ENCODE peak calls at places on chromosomes 3 and 15, in seven cellular contexts. A is left ventricle myocardium inferior; S is neural progenitor cell; J is astrocyte; R is HCT116; T is transverse colon; G is CD8-positive, alpha-beta T cell. W is an unnamed sample.
A peak's percentile ranks its signal among the peaks of the same experiment; 100 is the strongest.

GRCh38 chr3:136778865-136779264 is 26.7 kb upstream of the STAG1 start:
- DNase-seq in A (no peak), S (no peak), J (peak; percentile 72), R (no peak), T (no peak), G (no peak), W (no peak)

GRCh38 chr3:118991775-118992174 is 42.9 kb downstream of the IGSF11 start:
- DNase-seq in A (no peak), S (peak; percentile 56), J (no peak), R (no peak), T (no peak), G (no peak), W (no peak)

GRCh38 chr3:138833908-138834358 is 795 bp downstream of the PIK3CB start:
- DNase-seq in A (no peak), S (peak; percentile 13), J (no peak), R (no peak), T (no peak), G (no peak), W (no peak)

GRCh38 chr3:110667216-110667615 is 404.4 kb upstream of the NECTIN3 start:
- DNase-seq in A (no peak), S (no peak), J (no peak), R (no peak), T (no peak), G (no peak), W (no peak)

GRCh38 chr3:100993309-100993708 is at the start of gene ABI3BP:
- DNase-seq in A (peak; percentile 66), S (peak; percentile 20), J (peak; percentile 76), R (peak; percentile 29), T (peak; percentile 58), G (no peak), W (peak; percentile 83)

GRCh38 chr3:4855676-4856075 is 123.6 kb upstream of the BHLHE40 start:
- DNase-seq in A (no peak), S (no peak), J (no peak), R (no peak), T (no peak), G (no peak), W (no peak)

GRCh38 chr3:27193056-27193455 is 176.1 kb downstream of the NEK10 start:
- DNase-seq in A (no peak), S (no peak), J (peak; percentile 42), R (no peak), T (no peak), G (no peak), W (no peak)

GRCh38 chr3:46400000-46400734 is 6.7 kb downstream of the CCR5AS start:
- DNase-seq in A (no peak), S (no peak), J (peak; percentile 78), R (no peak), T (no peak), G (no peak), W (no peak)

GRCh38 chr15:49424954-49425353 is 1.9 kb downstream of the FGF7 start:
- DNase-seq in A (no peak), S (no peak), J (peak; percentile 49), R (no peak), T (no peak), G (no peak), W (no peak)

GRCh38 chr3:116253511-116253910 is 191.8 kb downstream of the LSAMP start:
- DNase-seq in A (no peak), S (no peak), J (peak; percentile 16), R (no peak), T (no peak), G (no peak), W (no peak)

GRCh38 chr3:171821778-171822358 is 11.6 kb upstream of the PLD1 start:
- DNase-seq in A (no peak), S (no peak), J (no peak), R (no peak), T (no peak), G (no peak), W (no peak)

GRCh38 chr3:17065881-17066280 is 181.1 kb downstream of the PLCL2 start:
- DNase-seq in A (no peak), S (no peak), J (no peak), R (no peak), T (no peak), G (no peak), W (no peak)

GRCh38 chr3:117217837-117218236 is 508.3 kb downstream of the TUSC7 start:
- DNase-seq in A (no peak), S (no peak), J (no peak), R (no peak), T (no peak), G (no peak), W (no peak)

GRCh38 chr15:69060744-69061143 is 46.2 kb downstream of the NOX5 start:
- DNase-seq in A (no peak), S (no peak), J (no peak), R (no peak), T (no peak), G (peak; percentile 51), W (no peak)

GRCh38 chr3:55726501-55726775 is 239.3 kb upstream of the WNT5A start:
- DNase-seq in A (no peak), S (no peak), J (no peak), R (no peak), T (no peak), G (no peak), W (no peak)
- H3K27ac ChIP-seq in A (no peak overlapping the region), S (no peak overlapping the region), J (no peak overlapping the region), R (no peak overlapping the region), T (no peak overlapping the region), G (no peak overlapping the region), W (no peak overlapping the region)

DNA sequence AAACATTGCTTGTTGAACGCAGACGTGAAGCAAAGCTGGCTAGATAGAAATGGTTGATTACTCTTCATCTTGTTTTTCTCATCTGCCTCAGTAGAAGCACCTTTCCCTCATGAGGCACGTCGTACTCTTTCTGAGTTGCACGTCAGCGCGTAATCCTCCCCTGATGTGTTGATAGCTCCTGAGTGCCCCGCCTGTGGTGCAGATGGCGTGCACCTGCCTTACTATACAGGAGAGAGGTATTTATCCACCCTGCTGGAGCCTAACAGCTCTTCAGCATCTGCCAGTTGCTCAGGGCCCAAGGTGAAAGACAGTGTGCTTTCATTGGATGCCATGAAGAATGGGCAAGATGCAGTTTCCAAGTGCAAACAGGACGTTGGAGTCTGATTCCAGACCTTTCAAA is 18.0 kb downstream of the MAP6D1 start:
- DNase-seq in A (no peak), S (no peak), J (no peak), R (no peak), T (no peak), G (no peak), W (no peak)
- H3K36me3 ChIP-seq in A (peaks cover 91% of the 10 kb centered on the region), S (no peaks in the 10 kb centered on the region), J (peaks cover 68% of the 10 kb centered on the region), R (peaks cover 57% of the 10 kb centered on the region), T (peaks cover 43% of the 10 kb centered on the region), G (peaks cover 28% of the 10 kb centered on the region), W (peaks cover 92% of the 10 kb centered on the region)

GRCh38 chr3:14210281-14210670 is 31.7 kb downstream of the LSM3 start:
- DNase-seq in A (no peak), S (no peak), J (no peak), R (no peak), T (no peak), G (no peak), W (no peak)
- H3K27ac ChIP-seq in A (no peak overlapping the region), S (no peak overlapping the region), J (peak overlapping the region; percentile 59), R (no peak overlapping the region), T (peak overlapping the region; percentile 65), G (no peak overlapping the region), W (no peak overlapping the region)

GRCh38 chr15:60363903-60364302 is 33.9 kb downstream of the ANXA2 start:
- DNase-seq in A (no peak), S (no peak), J (no peak), R (no peak), T (no peak), G (no peak), W (no peak)

GRCh38 chr15:60358935-60359672 is 38.7 kb downstream of the ANXA2 start:
- DNase-seq in A (no peak), S (no peak), J (peak; percentile 90), R (no peak), T (no peak), G (no peak), W (no peak)

GRCh38 chr15:60363024-60363674 is 34.6 kb downstream of the ANXA2 start:
- DNase-seq in A (no peak), S (no peak), J (no peak), R (no peak), T (no peak), G (no peak), W (no peak)

GRCh38 chr15:60364306-60364924 is 33.4 kb downstream of the ANXA2 start:
- DNase-seq in A (no peak), S (no peak), J (no peak), R (no peak), T (no peak), G (no peak), W (no peak)

GRCh38 chr15:60362318-60363023 is 35.3 kb downstream of the ANXA2 start:
- DNase-seq in A (no peak), S (no peak), J (peak; percentile 81), R (no peak), T (no peak), G (no peak), W (no peak)
- H3K36me3 ChIP-seq in A (peaks cover 47% of the 10 kb centered on the region), S (no peaks in the 10 kb centered on the region), J (peaks cover 74% of the 10 kb centered on the region), R (peaks cover 47% of the 10 kb centered on the region), T (peaks cover 38% of the 10 kb centered on the region), G (no peaks in the 10 kb centered on the region), W (peaks cover 71% of the 10 kb centered on the region)

GRCh38 chr3:127469760-127470159 is 120.8 kb downstream of the TPRA1 start:
- DNase-seq in A (no peak), S (no peak), J (no peak), R (no peak), T (no peak), G (no peak), W (no peak)
- H3K27ac ChIP-seq in A (no peak overlapping the region), S (no peak overlapping the region), J (no peak overlapping the region), R (no peak overlapping the region), T (no peak overlapping the region), G (no peak overlapping the region), W (no peak overlapping the region)

DNA sequence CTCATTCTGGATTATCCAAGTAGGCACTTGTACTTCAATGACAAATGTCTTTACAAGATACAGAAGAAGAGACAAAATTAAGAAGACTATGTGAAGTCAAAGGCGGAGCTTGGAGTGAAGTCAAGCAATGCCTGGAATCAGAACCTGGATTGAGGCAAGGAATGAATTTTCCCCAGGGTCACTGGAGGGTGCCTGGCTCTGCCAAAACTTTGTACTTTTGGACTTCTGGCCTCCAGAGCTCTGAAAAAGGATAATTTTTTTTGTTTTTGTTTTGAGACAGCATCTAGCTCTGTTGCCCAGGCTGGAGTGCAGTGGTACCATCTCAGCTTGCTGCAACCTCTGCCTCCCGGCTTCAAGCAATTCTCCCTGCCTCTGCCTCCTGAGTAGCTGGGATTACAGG is 119.3 kb upstream of the AGBL1 start:
- DNase-seq in A (no peak), S (no peak), J (no peak), R (no peak), T (no peak), G (no peak), W (no peak)
- H3K36me3 ChIP-seq in A (no peaks in the 10 kb centered on the region), S (no peaks in the 10 kb centered on the region), J (no peaks in the 10 kb centered on the region), R (no peaks in the 10 kb centered on the region), T (no peaks in the 10 kb centered on the region), G (no peaks in the 10 kb centered on the region), W (no peaks in the 10 kb centered on the region)

W was measured in suprapubic skin.